ENCODE peak calls at places on chromosomes 11 and 22, in eight cellular contexts. F is activated CD4-positive, alpha-beta T cell treated with anti-CD3 and anti-CD28 coated beads, Interleukin-2, amount 10 ng/mL, durations not matched to agents 7 days and 5 days; U is NCI-H1694; Y is HCEC 1CT; R is fibroblast of the conjunctiva; I is SW480; V is EL; L is EH. M is an unnamed sample.

GRCh38 chr22:19991645-19992451 is 24.8 kb downstream of the ARVCF start:
- DNase-seq in V (no peak), L (peak), R (no peak), U (no peak), I (no peak), Y (no peak), F (no peak), M (no peak)

GRCh38 chr11:48087974-48088681 is 107.8 kb downstream of the PTPRJ start:
- DNase-seq in R (no peak), U (peak), F (no peak), L (peak), I (no peak), V (no peak), Y (no peak), M (peak)

GRCh38 chr11:12414641-12415040 is 37.3 kb downstream of the PARVA start:
- DNase-seq in U (no peak), V (no peak), F (no peak), L (no peak), R (no peak), I (no peak), Y (no peak), M (no peak)

GRCh38 chr11:113697075-113697474 is 9.0 kb downstream of the TMPRSS5 start:
- DNase-seq in F (no peak), R (no peak), V (no peak), Y (no peak), I (no peak), L (no peak), U (no peak), M (no peak)

GRCh38 chr11:26623076-26623666 is 51.1 kb upstream of the MUC15 start:
- DNase-seq in F (no peak), V (no peak), R (no peak), U (no peak), Y (peak), I (peak), L (peak), M (no peak)

GRCh38 chr22:38454361-38455062 is 487 bp downstream of the KCNJ4 start:
- DNase-seq in Y (no peak), F (no peak), L (no peak), R (no peak), V (no peak), U (no peak), I (no peak), M (no peak)

GRCh38 chr11:41954034-41954433 is 494.6 kb upstream of the LRRC4C start:
- DNase-seq in Y (no peak), U (no peak), L (peak), R (no peak), F (no peak), I (no peak), V (peak), M (no peak)

GRCh38 chr11:109984634-109985289 is 108.4 kb upstream of the ZC3H12C start:
- DNase-seq in Y (no peak), L (no peak), F (no peak), I (no peak), U (no peak), V (no peak), R (no peak), M (no peak)

GRCh38 chr22:40666151-40666848 is 13.0 kb upstream of the MCHR1 start:
- DNase-seq in U (no peak), V (peak), R (no peak), F (no peak), Y (no peak), L (peak), I (no peak), M (no peak)

GRCh38 chr11:110169738-110170137 is 76.5 kb downstream of the ZC3H12C start:
- DNase-seq in U (no peak), Y (no peak), I (no peak), F (no peak), R (no peak), L (no peak), V (no peak), M (no peak)

GRCh38 chr22:19143967-19144400 is 467 bp downstream of the ESS2 start:
- DNase-seq in R (no peak), I (no peak), L (peak), Y (no peak), F (peak), U (no peak), V (no peak), M (no peak)

GRCh38 chr11:55658031-55658573 is 3.9 kb upstream of the OR4C6 start:
- DNase-seq in F (no peak), I (no peak), U (no peak), Y (no peak), L (no peak), V (no peak), R (no peak), M (no peak)

GRCh38 chr11:68673991-68674390 is 10.4 kb upstream of the GAL start:
- DNase-seq in V (no peak), Y (no peak), I (no peak), U (no peak), L (no peak), R (no peak), F (no peak), M (no peak)

GRCh38 chr22:38175206-38176118 is 6.2 kb downstream of the PLA2G6 start:
- DNase-seq in U (no peak), Y (no peak), R (no peak), I (no peak), V (no peak), F (no peak), L (no peak), M (no peak)

GRCh38 chr22:48423481-48423901 is 1404.2 kb downstream of the BRD1 start:
- DNase-seq in I (no peak), V (peak), Y (no peak), U (no peak), L (peak), R (no peak), F (no peak), M (no peak)

GRCh38 chr22:43446881-43447280 is 35.1 kb downstream of the MPPED1 start:
- DNase-seq in Y (no peak), R (no peak), V (no peak), L (no peak), F (no peak), I (no peak), U (peak), M (no peak)

GRCh38 chr11:128324531-128325141 is 262.7 kb downstream of the ETS1 start:
- DNase-seq in U (no peak), V (no peak), L (no peak), I (no peak), F (peak), Y (no peak), R (no peak), M (no peak)

GRCh38 chr22:48507171-48507570 is 1320.5 kb downstream of the BRD1 start:
- DNase-seq in Y (no peak), L (no peak), V (no peak), F (no peak), R (no peak), I (no peak), U (no peak), M (no peak)

GRCh38 chr11:65558002-65558784 is at the start of gene LTBP3:
- DNase-seq in V (peak), F (no peak), U (peak), I (peak), R (peak), Y (peak), L (peak), M (peak)

GRCh38 chr22:19120829-19121630 is 1.2 kb downstream of the DGCR2 start:
- DNase-seq in U (no peak), V (peak), R (no peak), F (no peak), Y (peak), L (peak), I (peak), M (peak)

GRCh38 chr11:6681949-6682348 is 1.2 kb downstream of the MRPL17 start:
- DNase-seq in V (peak), Y (peak), L (peak), F (no peak), R (no peak), U (no peak), I (no peak), M (no peak)

GRCh38 chr22:46894081-46894671 is 131.7 kb downstream of the TBC1D22A start:
- DNase-seq in V (no peak), I (no peak), U (no peak), L (peak), F (no peak), R (peak), Y (no peak), M (no peak)

GRCh38 chr11:35005156-35005780 is 88.8 kb downstream of the PDHX start:
- DNase-seq in V (no peak), I (no peak), F (no peak), Y (no peak), R (no peak), L (no peak), U (peak), M (peak)

GRCh38 chr11:16611395-16612233 is 126.8 kb upstream of the C11orf58 start:
- DNase-seq in F (no peak), I (no peak), V (no peak), R (no peak), L (no peak), U (no peak), Y (no peak), M (no peak)

GRCh38 chr11:9708544-9708943 is 44.7 kb downstream of the SWAP70 start:
- DNase-seq in Y (no peak), U (no peak), V (no peak), L (peak), I (no peak), F (no peak), R (no peak), M (no peak)

GRCh38 chr11:2810401-2811205 is 75.0 kb downstream of the CDKN1C start:
- DNase-seq in Y (no peak), U (no peak), I (no peak), L (no peak), V (no peak), F (no peak), R (no peak), M (no peak)

GRCh38 chr22:46738642-46738960 is 549 bp upstream of the CERK start:
- DNase-seq in Y (no peak), R (no peak), L (no peak), I (no peak), V (no peak), F (peak), U (no peak), M (no peak)

GRCh38 chr11:32610926-32611325 is 27.3 kb downstream of the EIF3M start:
- DNase-seq in F (no peak), L (peak), R (no peak), U (no peak), Y (no peak), V (no peak), I (no peak), M (no peak)

GRCh38 chr22:21038405-21038804 is 6.0 kb upstream of the SLC7A4 start:
- DNase-seq in F (no peak), I (no peak), Y (no peak), L (peak), R (no peak), U (no peak), V (peak), M (no peak)

GRCh38 chr22:42313204-42313603 is 42.8 kb upstream of the TCF20 start:
- DNase-seq in U (no peak), L (no peak), V (no peak), R (no peak), Y (no peak), I (no peak), F (no peak), M (no peak)

GRCh38 chr11:44248109-44248508 is 61.8 kb downstream of the ALX4 start:
- DNase-seq in L (peak), I (no peak), R (no peak), V (no peak), Y (no peak), U (no peak), F (no peak), M (no peak)

GRCh38 chr22:46057762-46058420 is 80.9 kb upstream of the WNT7B start:
- DNase-seq in V (peak), L (peak), U (peak), Y (peak), R (no peak), F (peak), I (peak), M (no peak)

GRCh38 chr11:69880041-69880802 is 61.0 kb upstream of the FGF3 start:
- DNase-seq in L (no peak), V (no peak), Y (no peak), F (no peak), U (no peak), R (no peak), I (no peak), M (no peak)